ENCODE peak calls at places on chromosome 20, in nine cellular contexts. One of them, this sample, is unnamed.

GRCh38 chr20:45179166-45179565 is 4.5 kb downstream of the PI3 start:
- DNase-seq in GM23338: no peak
- DNase-seq in prostate gland: no peak
- DNase-seq in SK-N-MC: no peak
- DNase-seq in mammary epithelial cell: no peak
- DNase-seq in HCT116: no peak
- DNase-seq in CD4-positive, alpha-beta memory T cell: no peak
- DNase-seq in IMR-90: no peak
- DNase-seq in naive thymus-derived CD4-positive, alpha-beta T cell: no peak
- DNase-seq in this sample: no peak

GRCh38 chr20:4071177-4071723 is 55.9 kb upstream of the RNF24 start:
- DNase-seq in GM23338: no peak
- DNase-seq in prostate gland: no peak
- DNase-seq in SK-N-MC: no peak
- DNase-seq in mammary epithelial cell: no peak
- DNase-seq in HCT116: no peak
- DNase-seq in CD4-positive, alpha-beta memory T cell: no peak
- DNase-seq in IMR-90: no peak
- DNase-seq in naive thymus-derived CD4-positive, alpha-beta T cell: no peak
- DNase-seq in this sample: no peak

GRCh38 chr20:45445805-45446562 is 23.6 kb upstream of the WFDC2 start:
- DNase-seq in GM23338: peak; percentile 75
- DNase-seq in prostate gland: no peak
- DNase-seq in SK-N-MC: no peak
- DNase-seq in mammary epithelial cell: peak; percentile 20
- DNase-seq in HCT116: peak; percentile 45
- DNase-seq in CD4-positive, alpha-beta memory T cell: no peak
- DNase-seq in IMR-90: no peak
- DNase-seq in naive thymus-derived CD4-positive, alpha-beta T cell: no peak
- DNase-seq in this sample: no peak

GRCh38 chr20:48999890-49000870 is 45.9 kb upstream of the CSE1L start:
- DNase-seq in GM23338: no peak
- DNase-seq in prostate gland: no peak
- DNase-seq in SK-N-MC: no peak
- DNase-seq in mammary epithelial cell: peak; percentile 76
- DNase-seq in HCT116: no peak
- DNase-seq in CD4-positive, alpha-beta memory T cell: no peak
- DNase-seq in IMR-90: no peak
- DNase-seq in naive thymus-derived CD4-positive, alpha-beta T cell: no peak
- DNase-seq in this sample: peak; percentile 45

GRCh38 chr20:44326391-44327159 is 10.3 kb upstream of the R3HDML start:
- DNase-seq in GM23338: peak; percentile 80
- DNase-seq in prostate gland: no peak
- DNase-seq in SK-N-MC: no peak
- DNase-seq in mammary epithelial cell: no peak
- DNase-seq in HCT116: no peak
- DNase-seq in CD4-positive, alpha-beta memory T cell: no peak
- DNase-seq in IMR-90: no peak
- DNase-seq in naive thymus-derived CD4-positive, alpha-beta T cell: peak; percentile 2
- DNase-seq in this sample: no peak

GRCh38 chr20:5402903-5403531 is 86.3 kb upstream of the PROKR2 start:
- DNase-seq in GM23338: peak; percentile 79
- DNase-seq in prostate gland: no peak
- DNase-seq in SK-N-MC: no peak
- DNase-seq in mammary epithelial cell: peak; percentile 11
- DNase-seq in HCT116: no peak
- DNase-seq in CD4-positive, alpha-beta memory T cell: no peak
- DNase-seq in IMR-90: peak; percentile 11
- DNase-seq in naive thymus-derived CD4-positive, alpha-beta T cell: no peak
- DNase-seq in this sample: no peak

GRCh38 chr20:43750774-43751166 is 24.0 kb upstream of the GTSF1L start:
- DNase-seq in GM23338: no peak
- DNase-seq in prostate gland: no peak
- DNase-seq in SK-N-MC: no peak
- DNase-seq in mammary epithelial cell: no peak
- DNase-seq in HCT116: no peak
- DNase-seq in CD4-positive, alpha-beta memory T cell: no peak
- DNase-seq in IMR-90: no peak
- DNase-seq in naive thymus-derived CD4-positive, alpha-beta T cell: no peak
- DNase-seq in this sample: no peak

GRCh38 chr20:36360429-36360828 is 54.3 kb downstream of the DLGAP4 start:
- DNase-seq in GM23338: no peak
- DNase-seq in prostate gland: no peak
- DNase-seq in SK-N-MC: no peak
- DNase-seq in mammary epithelial cell: no peak
- DNase-seq in HCT116: no peak
- DNase-seq in CD4-positive, alpha-beta memory T cell: no peak
- DNase-seq in IMR-90: no peak
- DNase-seq in naive thymus-derived CD4-positive, alpha-beta T cell: no peak
- DNase-seq in this sample: no peak

DNA sequence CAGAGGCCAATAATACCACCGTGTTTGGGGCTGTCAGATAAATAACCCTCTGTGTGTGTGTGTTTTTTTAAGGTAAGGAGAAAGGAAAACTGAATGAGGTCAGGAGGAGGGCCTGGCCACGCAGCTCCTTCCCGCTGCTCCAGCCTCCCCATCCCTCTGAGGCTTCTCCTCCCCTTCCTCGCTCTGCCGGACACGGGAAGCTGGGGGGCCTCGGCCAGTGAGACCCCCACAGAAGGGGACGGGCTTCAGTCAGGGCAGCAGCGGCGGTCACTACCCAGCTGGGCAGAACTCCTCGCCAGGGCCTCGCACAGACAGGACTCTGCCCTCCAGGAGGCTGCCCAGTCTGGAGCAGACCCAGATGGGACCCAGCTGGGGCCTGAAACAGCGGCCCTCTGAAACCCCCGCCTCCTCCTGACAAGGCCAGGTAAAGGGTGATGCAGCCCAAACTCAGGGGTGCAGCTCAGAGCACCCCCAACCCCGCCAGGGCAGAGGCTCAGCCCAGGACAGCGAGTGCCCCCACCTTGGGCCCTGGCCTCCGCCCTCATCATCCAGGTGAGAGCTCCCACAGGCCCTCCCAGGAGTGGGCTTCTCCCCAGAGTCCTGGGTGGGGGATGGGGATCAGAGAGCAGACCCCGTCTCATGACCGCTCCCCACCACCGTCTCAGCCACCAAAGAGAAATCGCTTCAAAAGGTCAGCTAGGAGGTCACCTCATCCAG is 2.3 kb downstream of the EEF1A2 start:
- DNase-seq in GM23338: no peak
- DNase-seq in prostate gland: no peak
- DNase-seq in SK-N-MC: no peak
- DNase-seq in mammary epithelial cell: no peak
- DNase-seq in HCT116: no peak
- DNase-seq in CD4-positive, alpha-beta memory T cell: no peak
- DNase-seq in IMR-90: no peak
- DNase-seq in naive thymus-derived CD4-positive, alpha-beta T cell: no peak
- DNase-seq in this sample: no peak
- H3K27ac ChIP-seq in GM23338: no peak overlapping the region
- H3K27ac ChIP-seq in prostate gland: no peak overlapping the region
- H3K27ac ChIP-seq in SK-N-MC: no peak overlapping the region
- H3K27ac ChIP-seq in mammary epithelial cell: no peak overlapping the region
- H3K27ac ChIP-seq in HCT116: peak overlapping the region; percentile 77
- H3K27ac ChIP-seq in CD4-positive, alpha-beta memory T cell: no peak overlapping the region
- H3K27ac ChIP-seq in IMR-90: no peak overlapping the region
- H3K27ac ChIP-seq in naive thymus-derived CD4-positive, alpha-beta T cell: no peak overlapping the region
- H3K27ac ChIP-seq in this sample: no peak overlapping the region

GRCh38 chr20:23131766-23132165 is 45.6 kb upstream of the CD93 start:
- DNase-seq in GM23338: no peak
- DNase-seq in prostate gland: no peak
- DNase-seq in SK-N-MC: no peak
- DNase-seq in mammary epithelial cell: no peak
- DNase-seq in HCT116: no peak
- DNase-seq in CD4-positive, alpha-beta memory T cell: no peak
- DNase-seq in IMR-90: no peak
- DNase-seq in naive thymus-derived CD4-positive, alpha-beta T cell: no peak
- DNase-seq in this sample: no peak

GRCh38 chr20:23130622-23130916 is 44.4 kb upstream of the CD93 start:
- DNase-seq in GM23338: no peak
- DNase-seq in prostate gland: no peak
- DNase-seq in SK-N-MC: no peak
- DNase-seq in mammary epithelial cell: no peak
- DNase-seq in HCT116: no peak
- DNase-seq in CD4-positive, alpha-beta memory T cell: no peak
- DNase-seq in IMR-90: no peak
- DNase-seq in naive thymus-derived CD4-positive, alpha-beta T cell: no peak
- DNase-seq in this sample: no peak

GRCh38 chr20:23132930-23133559 is 46.9 kb upstream of the CD93 start:
- DNase-seq in GM23338: no peak
- DNase-seq in prostate gland: no peak
- DNase-seq in SK-N-MC: no peak
- DNase-seq in mammary epithelial cell: no peak
- DNase-seq in HCT116: no peak
- DNase-seq in CD4-positive, alpha-beta memory T cell: no peak
- DNase-seq in IMR-90: no peak
- DNase-seq in naive thymus-derived CD4-positive, alpha-beta T cell: no peak
- DNase-seq in this sample: no peak

GRCh38 chr20:23133560-23133998 is 47.5 kb upstream of the CD93 start:
- DNase-seq in GM23338: no peak
- DNase-seq in prostate gland: no peak
- DNase-seq in SK-N-MC: no peak
- DNase-seq in mammary epithelial cell: no peak
- DNase-seq in HCT116: no peak
- DNase-seq in CD4-positive, alpha-beta memory T cell: no peak
- DNase-seq in IMR-90: no peak
- DNase-seq in naive thymus-derived CD4-positive, alpha-beta T cell: no peak
- DNase-seq in this sample: no peak

DNA sequence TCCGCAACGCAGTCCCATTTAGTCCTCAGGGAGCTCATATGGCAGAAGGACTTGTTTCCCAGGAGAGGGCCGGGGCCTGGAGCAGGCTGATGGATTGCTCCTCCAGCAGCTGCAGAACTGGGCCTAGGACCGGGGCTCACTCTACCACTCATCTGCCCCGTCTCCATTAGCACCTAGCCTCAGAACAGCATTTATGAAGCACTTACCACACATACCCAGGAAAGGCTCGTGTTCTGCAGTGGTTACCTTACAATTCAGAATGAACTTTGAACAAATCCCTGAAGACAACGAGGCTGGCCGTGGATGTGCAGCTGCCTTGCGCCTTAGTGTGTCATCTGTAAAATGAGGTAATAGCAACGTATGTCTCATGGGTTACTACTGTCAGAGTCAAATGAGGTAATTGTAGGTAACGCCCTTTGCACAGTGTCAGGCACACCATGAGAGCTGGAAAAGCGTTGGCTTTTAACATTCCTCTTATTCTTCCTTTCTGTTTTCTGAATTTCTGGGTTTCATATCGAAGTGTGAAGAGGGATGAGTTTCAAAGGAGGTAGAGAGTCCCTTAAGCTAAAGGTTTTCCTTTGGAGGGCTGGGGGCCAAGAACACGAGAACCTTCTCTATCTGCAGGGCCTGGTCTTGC is 46.3 kb upstream of the CD93 start:
- DNase-seq in GM23338: no peak
- DNase-seq in prostate gland: no peak
- DNase-seq in SK-N-MC: no peak
- DNase-seq in mammary epithelial cell: no peak
- DNase-seq in HCT116: no peak
- DNase-seq in CD4-positive, alpha-beta memory T cell: no peak
- DNase-seq in IMR-90: no peak
- DNase-seq in naive thymus-derived CD4-positive, alpha-beta T cell: no peak
- DNase-seq in this sample: no peak
- H3K27ac ChIP-seq in GM23338: no peak overlapping the region
- H3K27ac ChIP-seq in prostate gland: no peak overlapping the region
- H3K27ac ChIP-seq in SK-N-MC: no peak overlapping the region
- H3K27ac ChIP-seq in mammary epithelial cell: no peak overlapping the region
- H3K27ac ChIP-seq in HCT116: no peak overlapping the region
- H3K27ac ChIP-seq in CD4-positive, alpha-beta memory T cell: no peak overlapping the region
- H3K27ac ChIP-seq in IMR-90: no peak overlapping the region
- H3K27ac ChIP-seq in naive thymus-derived CD4-positive, alpha-beta T cell: no peak overlapping the region
- H3K27ac ChIP-seq in this sample: no peak overlapping the region

GRCh38 chr20:57089701-57090144 is 176.7 kb downstream of the BMP7 start:
- DNase-seq in GM23338: peak; percentile 81
- DNase-seq in prostate gland: peak; percentile 62
- DNase-seq in SK-N-MC: no peak
- DNase-seq in mammary epithelial cell: peak; percentile 33
- DNase-seq in HCT116: peak; percentile 34
- DNase-seq in CD4-positive, alpha-beta memory T cell: peak; percentile 34
- DNase-seq in IMR-90: peak; percentile 5
- DNase-seq in naive thymus-derived CD4-positive, alpha-beta T cell: peak; percentile 49
- DNase-seq in this sample: no peak

GRCh38 chr20:57086066-57086465 is 180.4 kb downstream of the BMP7 start:
- DNase-seq in GM23338: no peak
- DNase-seq in prostate gland: no peak
- DNase-seq in SK-N-MC: no peak
- DNase-seq in mammary epithelial cell: no peak
- DNase-seq in HCT116: no peak
- DNase-seq in CD4-positive, alpha-beta memory T cell: no peak
- DNase-seq in IMR-90: no peak
- DNase-seq in naive thymus-derived CD4-positive, alpha-beta T cell: no peak
- DNase-seq in this sample: no peak

GRCh38 chr20:57087102-57087501 is 179.3 kb downstream of the BMP7 start:
- DNase-seq in GM23338: no peak
- DNase-seq in prostate gland: no peak
- DNase-seq in SK-N-MC: no peak
- DNase-seq in mammary epithelial cell: no peak
- DNase-seq in HCT116: peak; percentile 56
- DNase-seq in CD4-positive, alpha-beta memory T cell: no peak
- DNase-seq in IMR-90: no peak
- DNase-seq in naive thymus-derived CD4-positive, alpha-beta T cell: no peak
- DNase-seq in this sample: no peak

GRCh38 chr20:57088436-57088835 is 178.0 kb downstream of the BMP7 start:
- DNase-seq in GM23338: no peak
- DNase-seq in prostate gland: no peak
- DNase-seq in SK-N-MC: no peak
- DNase-seq in mammary epithelial cell: no peak
- DNase-seq in HCT116: no peak
- DNase-seq in CD4-positive, alpha-beta memory T cell: no peak
- DNase-seq in IMR-90: no peak
- DNase-seq in naive thymus-derived CD4-positive, alpha-beta T cell: no peak
- DNase-seq in this sample: no peak

GRCh38 chr20:57087705-57088104 is 178.7 kb downstream of the BMP7 start:
- DNase-seq in GM23338: no peak
- DNase-seq in prostate gland: no peak
- DNase-seq in SK-N-MC: no peak
- DNase-seq in mammary epithelial cell: no peak
- DNase-seq in HCT116: no peak
- DNase-seq in CD4-positive, alpha-beta memory T cell: no peak
- DNase-seq in IMR-90: no peak
- DNase-seq in naive thymus-derived CD4-positive, alpha-beta T cell: no peak
- DNase-seq in this sample: no peak
- H3K27ac ChIP-seq in GM23338: no peak overlapping the region
- H3K27ac ChIP-seq in prostate gland: no peak overlapping the region
- H3K27ac ChIP-seq in SK-N-MC: no peak overlapping the region
- H3K27ac ChIP-seq in mammary epithelial cell: no peak overlapping the region
- H3K27ac ChIP-seq in HCT116: no peak overlapping the region
- H3K27ac ChIP-seq in CD4-positive, alpha-beta memory T cell: no peak overlapping the region
- H3K27ac ChIP-seq in IMR-90: no peak overlapping the region
- H3K27ac ChIP-seq in naive thymus-derived CD4-positive, alpha-beta T cell: no peak overlapping the region
- H3K27ac ChIP-seq in this sample: no peak overlapping the region

GRCh38 chr20:50089140-50089786 is 23.7 kb downstream of the UBE2V1 start:
- DNase-seq in GM23338: no peak
- DNase-seq in prostate gland: no peak
- DNase-seq in SK-N-MC: no peak
- DNase-seq in mammary epithelial cell: no peak
- DNase-seq in HCT116: no peak
- DNase-seq in CD4-positive, alpha-beta memory T cell: no peak
- DNase-seq in IMR-90: no peak
- DNase-seq in naive thymus-derived CD4-positive, alpha-beta T cell: no peak
- DNase-seq in this sample: no peak
- H3K27ac ChIP-seq in GM23338: no peak overlapping the region
- H3K27ac ChIP-seq in prostate gland: no peak overlapping the region
- H3K27ac ChIP-seq in SK-N-MC: peak overlapping the region; percentile 65
- H3K27ac ChIP-seq in mammary epithelial cell: no peak overlapping the region
- H3K27ac ChIP-seq in HCT116: no peak overlapping the region
- H3K27ac ChIP-seq in CD4-positive, alpha-beta memory T cell: no peak overlapping the region
- H3K27ac ChIP-seq in IMR-90: no peak overlapping the region
- H3K27ac ChIP-seq in naive thymus-derived CD4-positive, alpha-beta T cell: no peak overlapping the region
- H3K27ac ChIP-seq in this sample: no peak overlapping the region

GRCh38 chr20:63863021-63863797 is 1.9 kb upstream of the TPD52L2 start:
- DNase-seq in GM23338: no peak
- DNase-seq in prostate gland: no peak
- DNase-seq in SK-N-MC: no peak
- DNase-seq in mammary epithelial cell: no peak
- DNase-seq in HCT116: no peak
- DNase-seq in CD4-positive, alpha-beta memory T cell: no peak
- DNase-seq in IMR-90: no peak
- DNase-seq in naive thymus-derived CD4-positive, alpha-beta T cell: no peak
- DNase-seq in this sample: no peak
- H3K27ac ChIP-seq in GM23338: peak overlapping the region; percentile 93
- H3K27ac ChIP-seq in prostate gland: peak overlapping the region; percentile 93
- H3K27ac ChIP-seq in SK-N-MC: no peak overlapping the region
- H3K27ac ChIP-seq in mammary epithelial cell: no peak overlapping the region
- H3K27ac ChIP-seq in HCT116: peak overlapping the region; percentile 93
- H3K27ac ChIP-seq in CD4-positive, alpha-beta memory T cell: peak overlapping the region; percentile 81
- H3K27ac ChIP-seq in IMR-90: peak overlapping the region; percentile 86
- H3K27ac ChIP-seq in naive thymus-derived CD4-positive, alpha-beta T cell: peak overlapping the region; percentile 84
- H3K27ac ChIP-seq in this sample: peak overlapping the region; percentile 99